ENCODE peak calls at places on chromosomes 3 and 15, in four cellular contexts. F, M, D and S are unnamed samples.
A peak's percentile ranks its signal among the peaks of the same experiment; 100 is the strongest.

GRCh38 chr3:108485146-108485545 is 25.2 kb downstream of the MYH15 start:
- DNase-seq in F (no peak), D (no peak), M (no peak), S (no peak)

GRCh38 chr3:149971403-149972075 is 844 bp upstream of the PFN2 start:
- DNase-seq in M (peak; percentile 26), F (peak; percentile 55), D (peak; percentile 92), S (peak; percentile 60)

GRCh38 chr3:170076715-170077238 is 39.0 kb downstream of the GPR160 start:
- DNase-seq in D (no peak), F (no peak), M (no peak), S (no peak)

GRCh38 chr15:64149424-64150235 is 1.9 kb upstream of the SNX22 start:
- DNase-seq in D (no peak), M (no peak), F (no peak), S (peak; percentile 13)

GRCh38 chr3:49013738-49014660 is 4.4 kb downstream of the DALRD3 start:
- DNase-seq in F (peak; percentile 66), M (no peak), D (peak; percentile 72), S (peak; percentile 35)

GRCh38 chr3:190366145-190366544 is 21.8 kb upstream of the CLDN16 start:
- DNase-seq in M (no peak), F (no peak), D (no peak), S (no peak)

GRCh38 chr3:109346099-109346498 is 8.8 kb upstream of the DPPA4 start:
- DNase-seq in D (no peak), M (no peak), F (no peak), S (no peak)

GRCh38 chr3:85977615-85978338 is 1013.2 kb downstream of the VGLL3 start:
- DNase-seq in D (no peak), M (no peak), F (no peak), S (no peak)

GRCh38 chr3:124860599-124860998 is 26.6 kb downstream of the ITGB5 start:
- DNase-seq in M (no peak), D (no peak), F (peak; percentile 46), S (no peak)

GRCh38 chr3:136070953-136071949 is 105.7 kb downstream of the PPP2R3A start:
- DNase-seq in F (no peak), D (no peak), M (no peak), S (no peak)

GRCh38 chr15:25717861-25718504 is 145.1 kb downstream of the ATP10A start:
- DNase-seq in F (no peak), M (no peak), D (peak; percentile 80), S (no peak)

GRCh38 chr15:77221708-77222107 is 150.8 kb upstream of the TSPAN3 start:
- DNase-seq in M (no peak), D (no peak), F (no peak), S (no peak)

GRCh38 chr3:56788506-56788905 is 13.2 kb downstream of the ARHGEF3 start:
- DNase-seq in F (no peak), D (no peak), M (no peak), S (no peak)

GRCh38 chr3:149128856-149129255 is 582 bp upstream of the HPS3 start:
- DNase-seq in D (no peak), M (no peak), F (no peak), S (no peak)

GRCh38 chr3:175192536-175192935 is 333.4 kb downstream of the NAALADL2 start:
- DNase-seq in D (no peak), M (no peak), F (no peak), S (no peak)

GRCh38 chr15:40941528-40942336 is 11.5 kb upstream of the CHAC1 start:
- DNase-seq in F (peak; percentile 80), D (peak; percentile 96), M (peak; percentile 27), S (peak; percentile 86)
- TF ChIP-seq POLR2A in F (no peak), D (no peak), M (peak; percentile 26), S (no peak)

GRCh38 chr3:186938716-186939115 is 8.4 kb downstream of the ST6GAL1 start:
- DNase-seq in M (no peak), F (no peak), D (no peak), S (peak; percentile 63)
- H3K27ac ChIP-seq in M (peak overlapping the region; percentile 53), F (no peak overlapping the region), D (no peak overlapping the region), S (peak overlapping the region; percentile 83)

GRCh38 chr3:112352720-112353119 is 19.8 kb downstream of the CD200 start:
- DNase-seq in F (no peak), D (no peak), M (no peak), S (no peak)
- H3K4me1 ChIP-seq in F (no peaks in the 10 kb centered on the region), D (no peaks in the 10 kb centered on the region), M (peaks cover 15% of the 10 kb centered on the region), S (peaks cover 50% of the 10 kb centered on the region)

GRCh38 chr15:72231066-72231846 is at the start of gene PKM:
- DNase-seq in D (peak; percentile 99), M (peak; percentile 94), F (peak; percentile 98), S (peak; percentile 98)
- TF ChIP-seq POLR2A in D (peak; percentile 94), M (peak; percentile 86), F (no peak), S (peak; percentile 95)